ENCODE peak calls at places on chromosomes 12 and 14, in five cellular contexts. One of them, this sample, is unnamed.
A peak's percentile ranks its signal among the peaks of the same experiment; 100 is the strongest.

GRCh38 chr12:99059824-99060526 is 414.9 kb downstream of the APAF1 start:
- DNase-seq in ELR: no peak
- DNase-seq in NCI-H1092: no peak
- DNase-seq in adrenal gland: no peak
- DNase-seq in stimulated activated CD4-positive, alpha-beta T cell treated with anti-CD3 and anti-CD28 coated beads, Interleukin-1b, Interleukin-23, amount 100 ng/mL, for 4 hours: no peak
- DNase-seq in this sample: no peak

GRCh38 chr12:62767946-62768345 is 167.0 kb downstream of the PPM1H start:
- DNase-seq in ELR: no peak
- DNase-seq in NCI-H1092: no peak
- DNase-seq in adrenal gland: no peak
- DNase-seq in stimulated activated CD4-positive, alpha-beta T cell treated with anti-CD3 and anti-CD28 coated beads, Interleukin-1b, Interleukin-23, amount 100 ng/mL, for 4 hours: no peak
- DNase-seq in this sample: no peak

GRCh38 chr12:6773662-6774351 is 1.5 kb downstream of the LAG3 start:
- DNase-seq in ELR: no peak
- DNase-seq in NCI-H1092: no peak
- DNase-seq in adrenal gland: no peak
- DNase-seq in stimulated activated CD4-positive, alpha-beta T cell treated with anti-CD3 and anti-CD28 coated beads, Interleukin-1b, Interleukin-23, amount 100 ng/mL, for 4 hours: peak; percentile 43
- DNase-seq in this sample: no peak

GRCh38 chr12:91357381-91357780 is 174.8 kb upstream of the DCN start:
- DNase-seq in ELR: no peak
- DNase-seq in NCI-H1092: no peak
- DNase-seq in adrenal gland: no peak
- DNase-seq in stimulated activated CD4-positive, alpha-beta T cell treated with anti-CD3 and anti-CD28 coated beads, Interleukin-1b, Interleukin-23, amount 100 ng/mL, for 4 hours: no peak
- DNase-seq in this sample: no peak

GRCh38 chr12:55797068-55797467 is 20.5 kb downstream of the SARNP start:
- DNase-seq in ELR: peak; percentile 63
- DNase-seq in NCI-H1092: no peak
- DNase-seq in adrenal gland: peak; percentile 35
- DNase-seq in stimulated activated CD4-positive, alpha-beta T cell treated with anti-CD3 and anti-CD28 coated beads, Interleukin-1b, Interleukin-23, amount 100 ng/mL, for 4 hours: no peak
- DNase-seq in this sample: no peak

GRCh38 chr14:50943261-50943942 is 881 bp downstream of the PYGL start:
- DNase-seq in ELR: peak; percentile 61
- DNase-seq in NCI-H1092: no peak
- DNase-seq in adrenal gland: no peak
- DNase-seq in stimulated activated CD4-positive, alpha-beta T cell treated with anti-CD3 and anti-CD28 coated beads, Interleukin-1b, Interleukin-23, amount 100 ng/mL, for 4 hours: no peak
- DNase-seq in this sample: no peak

GRCh38 chr14:65791551-65791981 is 379.0 kb downstream of the FUT8 start:
- DNase-seq in ELR: peak; percentile 89
- DNase-seq in NCI-H1092: no peak
- DNase-seq in adrenal gland: no peak
- DNase-seq in stimulated activated CD4-positive, alpha-beta T cell treated with anti-CD3 and anti-CD28 coated beads, Interleukin-1b, Interleukin-23, amount 100 ng/mL, for 4 hours: no peak
- DNase-seq in this sample: no peak

GRCh38 chr12:77796775-77797174 is 33.9 kb upstream of the NAV3 start:
- DNase-seq in ELR: peak; percentile 57
- DNase-seq in NCI-H1092: no peak
- DNase-seq in adrenal gland: no peak
- DNase-seq in stimulated activated CD4-positive, alpha-beta T cell treated with anti-CD3 and anti-CD28 coated beads, Interleukin-1b, Interleukin-23, amount 100 ng/mL, for 4 hours: no peak
- DNase-seq in this sample: no peak

GRCh38 chr12:7113389-7113871 is 4.4 kb upstream of the C1RL start:
- DNase-seq in ELR: peak; percentile 61
- DNase-seq in NCI-H1092: no peak
- DNase-seq in adrenal gland: no peak
- DNase-seq in stimulated activated CD4-positive, alpha-beta T cell treated with anti-CD3 and anti-CD28 coated beads, Interleukin-1b, Interleukin-23, amount 100 ng/mL, for 4 hours: peak; percentile 32
- DNase-seq in this sample: no peak

GRCh38 chr12:42652048-42652447 is 62.5 kb upstream of the PRICKLE1 start:
- DNase-seq in ELR: peak; percentile 6
- DNase-seq in NCI-H1092: no peak
- DNase-seq in adrenal gland: no peak
- DNase-seq in stimulated activated CD4-positive, alpha-beta T cell treated with anti-CD3 and anti-CD28 coated beads, Interleukin-1b, Interleukin-23, amount 100 ng/mL, for 4 hours: no peak
- DNase-seq in this sample: no peak

GRCh38 chr12:98856897-98857540 is 211.9 kb downstream of the APAF1 start:
- DNase-seq in ELR: no peak
- DNase-seq in NCI-H1092: no peak
- DNase-seq in adrenal gland: no peak
- DNase-seq in stimulated activated CD4-positive, alpha-beta T cell treated with anti-CD3 and anti-CD28 coated beads, Interleukin-1b, Interleukin-23, amount 100 ng/mL, for 4 hours: no peak
- DNase-seq in this sample: no peak

GRCh38 chr12:44379827-44380226 is 496.3 kb downstream of the NELL2 start:
- DNase-seq in ELR: no peak
- DNase-seq in NCI-H1092: no peak
- DNase-seq in adrenal gland: no peak
- DNase-seq in stimulated activated CD4-positive, alpha-beta T cell treated with anti-CD3 and anti-CD28 coated beads, Interleukin-1b, Interleukin-23, amount 100 ng/mL, for 4 hours: no peak
- DNase-seq in this sample: no peak

This sample was measured in D721Med.